ENCODE peak calls at places on chromosome 19, in nine cellular contexts. O is CD8-positive, alpha-beta T cell; C is fibroblast of mammary gland; K is Peyer's patch; W is neural progenitor cell; Z is AG04450; Q is Panc1; B is choroid plexus epithelial cell; V is foreskin fibroblast. L is an unnamed sample.

GRCh38 chr19:11452814-11453335 is 17.4 kb downstream of the PRKCSH start:
- DNase-seq in V (no peak), B (no peak), K (no peak), C (no peak), O (no peak), Z (no peak), W (no peak), Q (no peak), L (no peak)

GRCh38 chr19:51976852-51977251 is 9.8 kb downstream of the ZNF350 start:
- DNase-seq in Q (no peak), C (no peak), Z (no peak), W (no peak), B (no peak), O (no peak), V (no peak), K (no peak), L (no peak)

GRCh38 chr19:37817180-37817911 is 38.0 kb upstream of the ZNF573 start:
- DNase-seq in W (peak), C (peak), K (peak), O (peak), B (peak), Q (no peak), V (peak), Z (no peak), L (peak)

GRCh38 chr19:55644842-55645511 is 1.5 kb downstream of the ZNF581 start:
- DNase-seq in W (no peak), Q (no peak), K (no peak), B (no peak), V (no peak), Z (no peak), C (no peak), O (no peak), L (no peak)

GRCh38 chr19:343451-343931 is 1.1 kb downstream of the MIER2 start:
- DNase-seq in W (no peak), K (no peak), Q (no peak), B (peak), O (no peak), C (no peak), V (no peak), Z (no peak), L (peak)

GRCh38 chr19:2356036-2356646 is 3.9 kb upstream of the TMPRSS9 start:
- DNase-seq in V (no peak), W (no peak), Q (no peak), K (no peak), B (no peak), Z (no peak), C (no peak), O (no peak), L (no peak)

GRCh38 chr19:1570836-1571235 is 2.7 kb upstream of the MEX3D start:
- DNase-seq in K (no peak), W (no peak), Q (no peak), Z (no peak), O (no peak), V (no peak), B (no peak), C (no peak), L (no peak)

GRCh38 chr19:2294377-2295335 is 12.7 kb upstream of the PEAK3 start:
- DNase-seq in V (peak), W (no peak), K (no peak), C (peak), O (no peak), Z (no peak), Q (no peak), B (peak), L (peak)

GRCh38 chr19:30385174-30385573 is 13.0 kb downstream of the ZNF536 start:
- DNase-seq in Q (no peak), C (no peak), Z (no peak), V (no peak), W (no peak), K (no peak), O (no peak), B (no peak), L (no peak)

GRCh38 chr19:35045667-35046300 is 4.3 kb downstream of the HPN start:
- DNase-seq in V (no peak), Z (no peak), B (peak), O (no peak), Q (no peak), W (peak), K (no peak), C (no peak), L (peak)

GRCh38 chr19:6801397-6802086 is 29.0 kb downstream of the VAV1 start:
- DNase-seq in W (no peak), Z (no peak), O (peak), K (peak), Q (no peak), B (peak), C (no peak), V (no peak), L (peak)

GRCh38 chr19:1136201-1136600 is 32.4 kb downstream of the GPX4 start:
- DNase-seq in V (no peak), W (no peak), O (no peak), Z (no peak), C (no peak), Q (no peak), B (no peak), K (peak), L (no peak)

GRCh38 chr19:31058676-31059075 is 290.6 kb downstream of the TSHZ3 start:
- DNase-seq in C (no peak), B (no peak), K (no peak), Q (no peak), W (no peak), O (no peak), V (no peak), Z (no peak), L (no peak)

GRCh38 chr19:19205416-19206410 is 2.5 kb upstream of the NR2C2AP start:
- DNase-seq in K (no peak), Z (no peak), Q (no peak), O (no peak), V (no peak), B (no peak), C (no peak), W (no peak), L (no peak)

GRCh38 chr19:43438291-43439162 is 23.8 kb downstream of the TEX101 start:
- DNase-seq in W (no peak), C (peak), Q (no peak), V (peak), K (peak), B (peak), Z (peak), O (no peak), L (peak)

GRCh38 chr19:51097166-51097736 is 11.0 kb downstream of the CTU1 start:
- DNase-seq in Q (no peak), V (peak), C (peak), Z (no peak), B (peak), O (peak), W (peak), K (peak), L (peak)

GRCh38 chr19:9139609-9140158 is 513 bp upstream of the ZNF317 start:
- DNase-seq in V (no peak), Q (no peak), C (peak), O (no peak), Z (no peak), K (no peak), W (no peak), B (no peak), L (peak)

GRCh38 chr19:30699871-30700280 is 327.7 kb downstream of the ZNF536 start:
- DNase-seq in Z (no peak), O (no peak), C (no peak), Q (no peak), V (no peak), K (no peak), B (no peak), W (no peak), L (no peak)

GRCh38 chr19:11421607-11422098 is 2.5 kb upstream of the RGL3 start:
- DNase-seq in K (peak), B (no peak), W (peak), V (no peak), O (no peak), C (no peak), Z (no peak), Q (no peak), L (no peak)

GRCh38 chr19:53409505-53410204 is 14.7 kb downstream of the ZNF765 start:
- DNase-seq in Z (no peak), O (no peak), B (no peak), W (no peak), K (no peak), C (no peak), Q (no peak), V (no peak), L (no peak)
- TF ChIP-seq CTCF in Z (no peak), O (no peak), B (no peak), W (no peak), K (no peak), C (no peak), Q (no peak), V (no peak), L (no peak)

DNA sequence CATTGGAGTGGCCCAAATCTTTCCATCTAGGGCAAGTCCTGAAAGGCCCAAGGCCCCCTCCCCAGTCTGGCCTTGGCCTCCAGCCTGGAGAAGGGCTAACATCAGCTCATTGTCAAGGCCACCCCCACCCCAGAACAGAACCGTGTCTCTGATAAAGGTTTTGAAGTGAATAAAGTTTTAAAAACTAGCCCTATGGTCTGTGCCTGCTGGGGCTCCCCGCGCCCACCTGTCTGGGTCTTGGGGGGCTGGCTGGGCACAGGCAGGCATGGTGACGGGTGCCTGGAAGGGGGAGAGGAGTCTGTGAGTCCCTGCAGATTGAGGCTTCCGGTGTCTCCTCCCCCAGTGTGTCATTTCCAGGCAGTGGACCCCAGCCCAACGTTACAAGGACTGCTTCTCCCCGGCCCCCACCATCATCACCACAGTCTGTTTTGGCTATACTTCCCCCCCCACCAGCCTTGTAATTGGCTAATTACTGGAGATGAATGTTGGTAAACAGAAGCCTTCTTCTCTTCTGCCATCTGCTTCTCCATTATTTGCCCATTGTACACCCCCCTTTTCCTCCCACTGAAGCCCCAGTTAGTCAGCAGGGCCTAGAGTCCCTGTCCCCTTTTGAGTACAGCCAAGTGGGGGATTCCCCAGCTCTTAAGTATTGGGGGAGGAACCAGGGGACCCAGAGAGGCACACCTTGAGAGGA is 3.4 kb downstream of the GADD45GIP1 start:
- DNase-seq in W (no peak), V (no peak), B (no peak), K (no peak), C (no peak), Q (no peak), Z (no peak), O (no peak), L (no peak)
- H3K4me3 ChIP-seq in W (no peak), V (no peak), B (no peak), K (no peak), C (no peak), Q (no peak), Z (no peak), O (no peak), L (no peak)

GRCh38 chr19:44451687-44452086 is 3.4 kb upstream of the ZNF229 start:
- DNase-seq in V (no peak), C (no peak), W (no peak), O (no peak), B (no peak), K (no peak), Q (no peak), Z (no peak), L (no peak)

GRCh38 chr19:44452367-44452766 is 4.1 kb upstream of the ZNF229 start:
- DNase-seq in B (no peak), C (no peak), O (no peak), W (no peak), K (no peak), Q (no peak), V (no peak), Z (no peak), L (no peak)

GRCh38 chr19:44455100-44455499 is 6.8 kb upstream of the ZNF229 start:
- DNase-seq in O (no peak), W (no peak), C (no peak), B (no peak), Z (no peak), K (no peak), Q (no peak), V (no peak), L (no peak)
- TF ChIP-seq CTCF in O (no peak), W (no peak), C (no peak), B (no peak), Z (no peak), K (no peak), Q (no peak), V (no peak), L (no peak)

DNA sequence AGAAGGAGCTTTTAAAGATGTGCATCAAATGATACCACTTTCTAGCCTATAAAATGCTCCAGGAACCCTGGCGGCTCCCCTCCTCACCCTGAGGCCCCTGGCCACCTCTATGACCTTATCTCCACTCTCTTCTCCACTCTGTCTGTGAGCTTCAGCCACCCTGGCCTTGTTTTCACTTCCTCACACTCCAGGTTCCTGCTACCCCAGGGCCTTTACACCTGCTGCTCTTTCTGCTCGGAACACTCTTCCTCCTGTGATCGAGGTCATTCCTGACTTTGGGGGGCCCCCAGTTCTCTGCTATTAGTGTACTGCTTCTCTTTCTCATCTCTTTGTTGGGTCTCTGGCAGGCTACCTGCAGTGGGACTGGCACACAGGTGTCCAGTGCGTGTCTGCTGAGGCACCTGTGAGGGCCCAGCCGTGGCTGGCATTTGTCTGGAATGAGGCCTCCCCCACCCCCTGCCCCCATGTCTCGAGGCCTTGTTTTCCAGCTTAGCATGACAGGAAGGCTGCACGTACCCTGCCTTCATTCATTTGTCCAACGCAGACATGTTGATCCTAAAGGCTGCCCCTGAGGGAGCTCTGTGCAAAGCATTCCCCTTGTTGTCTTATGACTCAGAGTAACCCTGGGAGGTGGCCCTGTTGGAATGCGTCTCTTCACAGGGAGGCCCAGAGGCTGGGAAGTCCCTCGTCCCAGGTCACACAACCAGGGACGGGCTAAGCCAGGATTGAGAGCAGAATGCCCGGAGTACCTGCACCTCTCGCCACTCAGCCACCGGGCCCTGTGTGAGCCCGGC is 2.3 kb downstream of the DDA1 start:
- DNase-seq in C (peak), Z (no peak), O (no peak), V (peak), B (peak), Q (no peak), W (no peak), K (no peak), L (peak)
- H3K4me3 ChIP-seq in C (no peak), Z (no peak), O (no peak), V (no peak), B (peak), Q (peak), W (no peak), K (no peak), L (peak)

DNA sequence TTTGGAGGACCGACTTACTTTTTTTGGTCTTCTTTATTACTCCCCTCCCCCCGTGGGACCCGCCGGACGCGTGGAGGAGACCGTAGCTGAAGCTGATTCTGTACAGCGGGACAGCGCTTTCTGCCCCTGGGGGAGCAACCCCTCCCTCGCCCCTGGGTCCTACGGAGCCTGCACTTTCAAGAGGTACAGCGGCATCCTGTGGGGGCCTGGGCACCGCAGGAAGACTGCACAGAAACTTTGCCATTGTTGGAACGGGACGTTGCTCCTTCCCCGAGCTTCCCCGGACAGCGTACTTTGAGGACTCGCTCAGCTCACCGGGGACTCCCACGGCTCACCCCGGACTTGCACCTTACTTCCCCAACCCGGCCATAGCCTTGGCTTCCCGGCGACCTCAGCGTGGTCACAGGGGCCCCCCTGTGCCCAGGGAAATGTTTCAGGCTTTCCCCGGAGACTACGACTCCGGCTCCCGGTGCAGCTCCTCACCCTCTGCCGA is 409 bp downstream of the FOSB start:
- DNase-seq in Q (no peak), W (peak), B (peak), K (peak), V (no peak), Z (no peak), C (no peak), O (peak), L (peak)
- TF ChIP-seq CTCF in Q (no peak), W (no peak), B (peak), K (no peak), V (no peak), Z (peak), C (peak), O (no peak), L (peak)

DNA sequence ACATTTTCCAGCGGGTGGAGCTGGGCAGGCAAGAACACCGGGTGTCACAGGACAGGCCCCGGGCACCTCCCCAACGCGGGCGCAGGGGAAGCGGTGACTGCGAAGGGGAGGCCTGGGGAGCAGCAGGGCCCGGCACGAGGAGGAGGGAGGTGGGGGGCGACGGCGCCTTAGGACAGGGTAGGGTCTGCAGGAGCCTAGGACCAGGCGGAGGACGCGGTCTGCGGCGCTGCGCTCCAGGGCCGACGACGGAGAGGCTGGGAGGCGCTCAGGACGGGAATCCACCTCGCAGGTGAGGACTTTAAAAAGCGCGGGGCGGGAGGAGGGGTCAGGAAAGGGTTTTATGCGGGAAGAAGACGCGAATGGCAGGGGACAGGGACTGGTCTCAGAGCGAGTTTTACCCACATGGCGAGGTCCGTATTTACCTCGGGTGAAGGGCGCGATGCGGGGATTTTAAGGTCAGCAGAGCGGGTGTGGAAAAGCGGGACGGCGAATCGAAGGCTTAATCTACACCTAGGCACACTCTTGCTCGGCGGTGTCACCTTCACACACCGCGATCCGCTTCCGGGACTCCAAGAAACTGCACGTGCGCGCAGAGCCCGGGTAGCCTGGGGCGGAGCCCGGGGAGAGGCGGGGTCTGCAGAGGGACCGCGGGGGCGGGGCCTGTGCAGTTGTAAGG is 13.5 kb downstream of the ERVV-2 start:
- DNase-seq in C (no peak), V (peak), Z (no peak), B (peak), W (peak), Q (no peak), O (no peak), K (no peak), L (no peak)
- H3K4me3 ChIP-seq in C (no peak), V (peak), Z (peak), B (peak), W (peak), Q (no peak), O (no peak), K (no peak), L (peak)

GRCh38 chr19:33311326-33311682 is 9.0 kb upstream of the CEBPA start:
- DNase-seq in W (no peak), B (no peak), Q (no peak), O (no peak), C (no peak), V (no peak), K (peak), Z (no peak), L (no peak)
- TF ChIP-seq CTCF in W (peak), B (peak), Q (peak), O (no peak), C (peak), V (no peak), K (peak), Z (no peak), L (no peak)

DNA sequence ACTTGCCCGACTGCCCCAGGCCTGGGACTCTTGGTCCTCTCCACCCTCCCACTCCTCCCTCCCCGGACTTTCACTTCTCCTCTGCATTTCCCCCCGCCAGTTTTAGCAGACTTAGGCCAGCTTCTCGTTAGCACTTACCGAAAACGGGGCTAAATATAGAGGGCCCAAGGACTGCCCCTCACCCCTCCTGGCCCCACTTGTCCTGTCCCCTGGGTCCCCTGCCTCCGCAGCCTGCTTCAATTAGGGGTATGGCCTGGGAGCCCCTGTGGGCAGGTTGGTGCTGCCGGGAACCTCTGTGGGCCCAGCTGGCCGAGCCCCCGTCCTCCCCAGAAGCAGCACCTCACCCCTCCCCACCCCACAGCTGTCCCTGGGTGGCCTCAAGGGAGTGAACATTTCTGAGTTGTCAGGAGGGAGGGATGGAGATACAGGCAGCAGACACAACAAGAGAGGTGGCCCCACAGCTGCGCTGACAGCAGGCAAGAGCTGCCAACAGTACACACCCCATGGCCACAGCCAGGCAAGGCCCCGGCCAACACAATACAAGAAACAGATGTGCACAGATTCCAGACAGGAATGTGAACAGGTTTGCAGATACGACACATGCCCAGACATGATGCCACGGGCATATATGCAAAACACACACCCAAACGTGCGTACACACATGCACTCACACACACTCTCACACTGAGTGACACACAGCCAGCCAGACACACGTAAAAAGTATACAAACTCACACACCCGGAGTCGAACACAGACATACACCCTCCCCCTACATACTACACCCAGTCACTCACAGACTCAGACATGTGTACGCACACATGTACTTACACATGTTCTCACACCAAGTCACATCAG is 2.6 kb downstream of the POU2F2 start:
- DNase-seq in W (no peak), C (peak), Z (no peak), B (peak), O (no peak), V (peak), Q (no peak), K (peak), L (peak)
- H3K4me3 ChIP-seq in W (no peak), C (no peak), Z (peak), B (no peak), O (no peak), V (peak), Q (no peak), K (no peak), L (peak)

L was measured in cardiac fibroblast.